ENCODE peak calls at places on chromosomes 6 and 20, in five cellular contexts. I is left ventricle myocardium inferior, J is GM20000, B is ELF-1, O is pons. W is an unnamed sample.
A peak's percentile ranks its signal among the peaks of the same experiment; 100 is the strongest.

GRCh38 chr20:30505566-30505965 is 751.9 kb upstream of the DEFB115 start:
- DNase-seq in B (no peak), O (no peak), I (no peak), J (no peak), W (no peak)

GRCh38 chr6:69827491-69827890 is 30.7 kb upstream of the LMBRD1 start:
- DNase-seq in J (no peak), O (no peak), B (no peak), I (no peak), W (peak; percentile 79)

GRCh38 chr6:144931172-144932035 is 646.3 kb downstream of the UTRN start:
- DNase-seq in O (peak; percentile 27), J (peak; percentile 8), B (peak; percentile 28), I (no peak), W (peak; percentile 75)

GRCh38 chr6:168163096-168163731 is 84.2 kb upstream of the FRMD1 start:
- DNase-seq in O (peak; percentile 53), I (no peak), J (no peak), B (peak; percentile 81), W (no peak)

GRCh38 chr6:38080889-38081288 is 261.4 kb downstream of the ZFAND3 start:
- DNase-seq in O (no peak), J (no peak), B (no peak), I (no peak), W (peak; percentile 65)

GRCh38 chr6:99225172-99225571 is 124.3 kb downstream of the FAXC start:
- DNase-seq in B (no peak), O (no peak), I (no peak), J (no peak), W (no peak)

GRCh38 chr6:150894935-150895686 is 29.6 kb downstream of the MTHFD1L start:
- DNase-seq in J (peak; percentile 38), B (no peak), O (no peak), I (no peak), W (peak; percentile 24)

GRCh38 chr20:56504373-56505005 is 20.1 kb upstream of the FAM209A start:
- DNase-seq in B (peak; percentile 16), J (no peak), O (no peak), I (no peak), W (peak; percentile 26)